ENCODE peak calls at places on chromosomes 1 and 21, in four cellular contexts. T is heart right ventricle, G is adrenal gland, X is vagina. B is an unnamed sample.
A peak's percentile ranks its signal among the peaks of the same experiment; 100 is the strongest.

GRCh38 chr1:172373864-172374263 is 46.6 kb upstream of the C1orf105 start:
- DNase-seq in T (no peak), G (no peak), X (no peak), B (no peak)

GRCh38 chr1:111267801-111268508 is 22.7 kb upstream of the CHIA start:
- DNase-seq in T (no peak), G (no peak), X (no peak), B (peak; percentile 40)

GRCh38 chr1:206496131-206496793 is 11.1 kb upstream of the RASSF5 start:
- DNase-seq in T (peak; percentile 39), G (no peak), X (no peak), B (peak; percentile 57)

GRCh38 chr1:198860371-198860770 is 221.5 kb downstream of the PTPRC start:
- DNase-seq in T (no peak), G (no peak), X (no peak), B (no peak)

GRCh38 chr21:45880097-45881068 is 101.2 kb upstream of the COL6A1 start:
- DNase-seq in T (peak; percentile 65), G (peak; percentile 41), X (no peak), B (peak; percentile 51)

GRCh38 chr1:209190591-209191241 is 392.8 kb upstream of the CAMK1G start:
- DNase-seq in T (peak; percentile 31), G (peak; percentile 42), X (no peak), B (peak; percentile 58)

GRCh38 chr21:34994646-34995631 is 54.2 kb downstream of the RUNX1 start:
- DNase-seq in T (no peak), G (no peak), X (no peak), B (no peak)

GRCh38 chr1:162695687-162696086 is 63.4 kb downstream of the DDR2 start:
- DNase-seq in T (no peak), G (no peak), X (no peak), B (no peak)

GRCh38 chr1:222757673-222758268 is 20.8 kb downstream of the FAM177B start:
- DNase-seq in T (no peak), G (no peak), X (no peak), B (no peak)

GRCh38 chr1:109764561-109765482 is 1.1 kb upstream of the EPS8L3 start:
- DNase-seq in T (peak; percentile 9), G (no peak), X (no peak), B (no peak)

GRCh38 chr1:210233495-210234253 is 1.1 kb downstream of the SERTAD4 start:
- DNase-seq in T (peak; percentile 52), G (no peak), X (no peak), B (peak; percentile 60)

GRCh38 chr1:87450615-87451209 is 122.0 kb downstream of the LMO4 start:
- DNase-seq in T (no peak), G (peak; percentile 13), X (no peak), B (no peak)

GRCh38 chr1:17316704-17317103 is 8.7 kb downstream of the PADI4 start:
- DNase-seq in T (no peak), G (no peak), X (no peak), B (no peak)

GRCh38 chr1:3518256-3518655 is 63.8 kb downstream of the ARHGEF16 start:
- DNase-seq in T (no peak), G (no peak), X (no peak), B (no peak)

GRCh38 chr1:197928849-197929336 is 11.7 kb downstream of the LHX9 start:
- DNase-seq in T (no peak), G (no peak), X (no peak), B (no peak)

GRCh38 chr1:114215426-114215825 is 61.8 kb upstream of the SYT6 start:
- DNase-seq in T (no peak), G (no peak), X (no peak), B (no peak)

GRCh38 chr1:167137285-167138192 is 43.7 kb downstream of the STYXL2 start:
- DNase-seq in T (no peak), G (no peak), X (no peak), B (no peak)

GRCh38 chr1:20404466-20404865 is 81.5 kb downstream of the CAMK2N1 start:
- DNase-seq in T (no peak), G (no peak), X (no peak), B (no peak)

GRCh38 chr1:53129891-53130597 is 12.4 kb downstream of the SLC1A7 start:
- DNase-seq in T (no peak), G (no peak), X (no peak), B (no peak)

GRCh38 chr1:206979379-206980043 is 9.3 kb upstream of the FCAMR start:
- DNase-seq in T (no peak), G (no peak), X (peak; percentile 34), B (no peak)

GRCh38 chr1:45864765-45865164 is 61.4 kb downstream of the MAST2 start:
- DNase-seq in T (no peak), G (no peak), X (no peak), B (no peak)

GRCh38 chr1:212827831-212828278 is 19.6 kb downstream of the SPATA45 start:
- DNase-seq in T (no peak), G (no peak), X (no peak), B (no peak)

GRCh38 chr21:34889287-34889536 is 159.9 kb downstream of the RUNX1 start:
- DNase-seq in T (peak; percentile 54), G (peak; percentile 47), X (peak; percentile 86), B (no peak)

DNA sequence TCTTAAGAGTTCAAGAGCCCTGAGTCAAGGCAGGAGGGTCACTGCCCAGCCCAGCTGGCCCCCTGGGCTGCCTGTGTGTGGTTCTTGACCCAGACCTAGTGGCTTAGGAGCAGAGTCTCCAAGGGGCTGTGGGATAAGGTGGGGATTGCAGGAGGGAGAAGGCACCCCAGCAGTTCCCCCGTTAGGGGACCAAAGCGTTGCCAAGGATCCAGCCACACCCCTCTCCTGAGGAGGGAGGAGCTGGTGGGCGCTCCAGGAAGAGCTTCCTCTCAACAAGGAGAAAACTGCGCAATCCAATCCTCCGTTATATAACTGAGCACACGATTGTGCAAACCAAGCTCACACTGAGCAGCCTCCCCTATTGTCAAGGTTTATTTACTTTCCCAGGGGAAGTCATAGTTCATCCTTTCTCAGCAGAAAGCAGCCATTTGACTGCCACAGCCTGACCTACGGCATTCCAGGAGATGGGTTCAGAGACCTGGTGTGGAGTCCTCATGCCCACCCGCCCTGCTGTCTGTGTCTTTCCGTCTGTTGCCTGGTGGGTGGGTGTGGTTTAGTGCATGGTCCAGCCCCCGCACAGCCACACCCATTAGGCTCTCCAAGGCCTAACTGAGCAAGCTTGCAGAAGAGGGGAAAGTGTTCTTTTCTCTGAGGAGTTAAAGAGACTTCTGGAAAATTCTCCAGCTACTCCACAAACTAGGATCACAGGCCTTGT is 3.5 kb downstream of the EPHX1 start:
- DNase-seq in T (peak; percentile 70), G (peak; percentile 84), X (peak; percentile 93), B (peak; percentile 49)
- H3K4me1 ChIP-seq in T (peaks cover 68% of the 10 kb centered on the region), G (peaks cover 76% of the 10 kb centered on the region), X (peaks cover 79% of the 10 kb centered on the region), B (peaks cover 78% of the 10 kb centered on the region)

DNA sequence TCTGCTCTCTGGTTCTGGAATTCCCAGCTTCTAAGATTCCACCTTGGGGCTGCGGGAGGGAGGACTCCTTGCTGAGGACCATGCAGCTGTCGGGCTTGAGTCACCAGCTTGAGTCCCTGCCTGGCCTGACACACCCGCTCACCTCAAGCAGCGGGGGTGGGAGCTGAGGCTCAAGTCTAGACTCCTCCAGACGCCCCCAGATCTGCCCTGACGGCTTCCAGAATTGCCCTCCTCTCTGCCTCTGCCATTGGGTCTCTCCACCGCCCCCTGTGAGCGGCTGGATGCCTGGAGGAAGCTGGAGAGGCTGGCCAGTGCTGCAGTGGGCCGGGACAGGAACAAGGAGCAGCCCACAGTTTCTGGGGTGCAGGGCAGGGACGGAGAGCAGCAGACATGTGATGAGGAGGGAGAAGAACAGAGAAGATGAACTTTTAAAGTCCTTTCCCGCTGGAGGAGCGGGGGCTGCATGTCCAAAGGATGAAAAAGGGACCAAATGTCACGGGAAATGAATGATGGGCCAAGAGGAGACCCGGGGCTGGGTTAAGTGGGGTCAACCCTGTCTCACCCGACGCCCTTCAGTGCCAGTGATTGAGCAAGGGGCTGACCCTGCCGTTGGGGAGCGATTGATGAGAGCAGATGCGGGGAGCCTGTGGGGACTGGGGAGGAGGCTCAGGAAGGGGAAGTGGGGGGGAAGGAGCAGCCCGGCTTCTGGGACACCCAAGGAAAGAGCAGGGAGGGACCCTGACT is 13.5 kb downstream of the CRABP2 start:
- DNase-seq in T (no peak), G (no peak), X (no peak), B (peak; percentile 47)
- H3K4me3 ChIP-seq in T (no peak overlapping the region), G (no peak overlapping the region), X (no peak overlapping the region), B (no peak overlapping the region)

GRCh38 chr1:91819038-91819788 is 66.7 kb downstream of the TGFBR3 start:
- DNase-seq in T (no peak), G (no peak), X (no peak), B (no peak)

GRCh38 chr1:91816055-91816454 is 69.9 kb downstream of the TGFBR3 start:
- DNase-seq in T (no peak), G (no peak), X (no peak), B (no peak)

GRCh38 chr1:91814448-91814847 is 71.5 kb downstream of the TGFBR3 start:
- DNase-seq in T (no peak), G (no peak), X (no peak), B (no peak)

GRCh38 chr1:91818713-91818975 is 67.3 kb downstream of the TGFBR3 start:
- DNase-seq in T (no peak), G (no peak), X (no peak), B (no peak)

DNA sequence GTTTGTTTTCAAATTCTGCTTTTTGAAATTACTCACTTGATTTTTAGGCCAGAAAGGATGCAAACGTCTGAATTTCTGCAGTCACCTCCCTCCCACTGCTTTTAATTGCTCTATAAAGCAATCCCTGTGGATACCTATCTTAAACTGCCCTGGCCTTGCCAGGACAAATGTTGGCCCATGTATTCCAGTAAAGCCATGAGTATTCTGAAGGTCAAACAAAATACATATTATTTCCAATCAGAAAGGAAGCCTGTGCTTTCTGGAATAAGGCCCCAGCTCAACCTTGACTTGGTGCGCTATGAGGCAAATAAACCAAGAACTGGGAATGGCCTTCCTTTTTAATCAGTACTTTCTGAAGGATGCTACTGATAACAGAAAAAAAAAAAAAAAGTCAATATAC is 68.4 kb downstream of the TGFBR3 start:
- DNase-seq in T (no peak), G (peak; percentile 65), X (no peak), B (no peak)
- H3K27ac ChIP-seq in T (peak overlapping the region; percentile 49), G (peak overlapping the region; percentile 74), X (peak overlapping the region; percentile 57), B (peak overlapping the region; percentile 64)

GRCh38 chr1:225946803-225947202 is 5.8 kb upstream of the LEFTY2 start:
- DNase-seq in T (no peak), G (no peak), X (no peak), B (no peak)
- H3K4me1 ChIP-seq in T (peaks cover 11% of the 10 kb centered on the region), G (no peaks in the 10 kb centered on the region), X (peaks cover 7% of the 10 kb centered on the region), B (no peaks in the 10 kb centered on the region)

GRCh38 chr1:98672184-98672583 is 10.7 kb downstream of the SNX7 start:
- DNase-seq in T (no peak), G (no peak), X (no peak), B (no peak)

GRCh38 chr1:98668733-98669132 is 7.2 kb downstream of the SNX7 start:
- DNase-seq in T (no peak), G (peak; percentile 39), X (no peak), B (no peak)

GRCh38 chr1:98674075-98674781 is 12.7 kb downstream of the SNX7 start:
- DNase-seq in T (no peak), G (no peak), X (no peak), B (no peak)

GRCh38 chr1:98669355-98670296 is 8.1 kb downstream of the SNX7 start:
- DNase-seq in T (no peak), G (no peak), X (no peak), B (no peak)
- H3K4me3 ChIP-seq in T (no peak overlapping the region), G (no peak overlapping the region), X (no peak overlapping the region), B (no peak overlapping the region)

B was measured in thyroid gland.